ENCODE peak calls at places on chromosomes 7 and 10, in eight cellular contexts. Z, F, U, O, C, R, X and V are unnamed samples.

GRCh38 chr7:41131956-41132355 is 570.9 kb downstream of the INHBA start:
- DNase-seq in C (no peak), X (no peak), F (no peak), R (no peak), Z (no peak), O (no peak), U (no peak), V (no peak)

GRCh38 chr10:46556515-46557318 is at the start of gene GPRIN2:
- DNase-seq in O (no peak), Z (peak; percentile 59), R (peak; percentile 92), C (peak; percentile 20), X (peak; percentile 89), U (no peak), F (peak; percentile 72), V (peak; percentile 85)

GRCh38 chr10:12349628-12350166 is 350 bp downstream of the CAMK1D start:
- DNase-seq in C (no peak), X (peak; percentile 66), U (no peak), Z (peak; percentile 50), R (no peak), F (peak; percentile 73), O (no peak), V (no peak)

GRCh38 chr10:100392686-100393003 is 45.6 kb downstream of the SCD start:
- DNase-seq in X (no peak), F (no peak), O (no peak), C (no peak), Z (no peak), R (no peak), U (no peak), V (no peak)

GRCh38 chr7:81990395-81990794 is 220.5 kb upstream of the HGF start:
- DNase-seq in U (peak; percentile 9), R (no peak), O (peak; percentile 6), Z (no peak), F (no peak), C (no peak), X (no peak), V (no peak)

GRCh38 chr7:6417408-6417807 is 30.3 kb downstream of the DAGLB start:
- DNase-seq in O (no peak), Z (no peak), F (no peak), C (no peak), U (no peak), X (no peak), R (no peak), V (no peak)

GRCh38 chr7:77383333-77383740 is 32.8 kb downstream of the GSAP start:
- DNase-seq in Z (no peak), F (no peak), X (no peak), R (no peak), C (no peak), U (peak; percentile 14), O (peak; percentile 4), V (no peak)

GRCh38 chr10:50387736-50388081 is 136.4 kb upstream of the ASAH2 start:
- DNase-seq in F (no peak), C (no peak), O (no peak), Z (no peak), R (no peak), U (no peak), X (no peak), V (no peak)

GRCh38 chr10:78139336-78139735 is 105.7 kb downstream of the RPS24 start:
- DNase-seq in X (no peak), F (peak; percentile 60), O (no peak), C (no peak), U (no peak), R (peak; percentile 71), Z (no peak), V (no peak)

GRCh38 chr10:78134919-78135318 is 101.3 kb downstream of the RPS24 start:
- DNase-seq in C (no peak), O (no peak), R (peak; percentile 60), F (no peak), U (no peak), X (no peak), Z (no peak), V (no peak)

DNA sequence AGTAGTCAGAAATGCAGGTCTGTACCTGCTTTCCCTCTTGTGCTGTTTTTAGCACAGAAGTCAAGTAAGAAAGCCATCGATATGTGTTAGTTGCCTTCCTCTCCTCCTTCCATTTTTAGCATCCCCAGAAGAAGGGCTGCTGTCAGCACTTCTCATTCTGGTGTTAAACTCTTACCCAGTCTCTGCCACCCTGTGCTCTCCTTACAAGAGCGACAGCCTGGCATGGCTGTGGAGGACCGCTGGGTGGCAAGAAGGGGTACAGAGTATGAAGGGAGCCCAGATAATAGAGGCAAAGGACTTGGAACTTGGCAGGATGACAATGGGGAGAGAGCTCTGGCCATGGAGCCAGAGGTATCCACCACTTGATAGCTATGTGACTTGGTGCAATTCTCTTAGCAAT is 103.5 kb downstream of the RPS24 start:
- DNase-seq in R (no peak), U (no peak), C (no peak), F (no peak), Z (no peak), X (no peak), O (no peak), V (no peak)
- H3K4me3 ChIP-seq in R (no peak overlapping the region), U (no peak overlapping the region), C (no peak overlapping the region), F (no peak overlapping the region), Z (no peak overlapping the region), X (no peak overlapping the region), O (no peak overlapping the region), V (no peak overlapping the region)

GRCh38 chr7:50782376-50783208 is at the start of gene GRB10:
- DNase-seq in Z (peak; percentile 56), U (peak; percentile 69), C (no peak), R (peak; percentile 82), X (peak; percentile 72), O (no peak), F (peak; percentile 80), V (no peak)

GRCh38 chr7:50780436-50780835 is 2.3 kb downstream of the GRB10 start:
- DNase-seq in C (no peak), R (no peak), U (no peak), O (no peak), F (no peak), Z (no peak), X (no peak), V (no peak)

GRCh38 chr7:50783304-50783703 is 608 bp upstream of the GRB10 start:
- DNase-seq in X (no peak), R (no peak), Z (no peak), F (no peak), U (no peak), C (no peak), O (no peak), V (no peak)

GRCh38 chr7:50781371-50781770 is 1.3 kb downstream of the GRB10 start:
- DNase-seq in C (no peak), F (no peak), U (no peak), O (no peak), Z (no peak), X (no peak), R (peak; percentile 44), V (no peak)

DNA sequence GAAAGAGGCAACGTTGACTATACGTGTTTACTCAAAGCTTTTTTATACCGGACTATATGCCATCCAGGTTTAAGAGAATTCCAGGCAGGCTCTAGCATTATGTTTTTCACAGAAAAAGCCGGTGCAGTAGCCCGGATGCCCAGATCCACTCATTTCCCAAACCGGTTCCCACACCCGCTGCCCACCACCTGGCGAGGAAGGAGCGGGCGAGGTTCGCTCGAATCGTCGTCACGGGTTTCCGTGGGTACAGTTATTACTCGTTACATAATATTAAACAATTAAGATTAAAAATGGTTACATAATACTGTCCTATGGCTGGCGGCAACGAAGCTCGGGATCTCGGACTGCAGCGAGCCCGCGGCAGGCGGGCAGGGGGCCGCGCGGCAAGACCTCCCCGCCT is 802 bp downstream of the GRB10 start:
- DNase-seq in Z (no peak), C (no peak), X (no peak), O (no peak), U (no peak), F (no peak), R (no peak), V (no peak)
- H3K4me3 ChIP-seq in Z (no peak overlapping the region), C (peak overlapping the region; percentile 40), X (peak overlapping the region; percentile 52), O (peak overlapping the region; percentile 6), U (peak overlapping the region; percentile 60), F (peak overlapping the region; percentile 50), R (peak overlapping the region; percentile 65), V (peak overlapping the region; percentile 53)

DNA sequence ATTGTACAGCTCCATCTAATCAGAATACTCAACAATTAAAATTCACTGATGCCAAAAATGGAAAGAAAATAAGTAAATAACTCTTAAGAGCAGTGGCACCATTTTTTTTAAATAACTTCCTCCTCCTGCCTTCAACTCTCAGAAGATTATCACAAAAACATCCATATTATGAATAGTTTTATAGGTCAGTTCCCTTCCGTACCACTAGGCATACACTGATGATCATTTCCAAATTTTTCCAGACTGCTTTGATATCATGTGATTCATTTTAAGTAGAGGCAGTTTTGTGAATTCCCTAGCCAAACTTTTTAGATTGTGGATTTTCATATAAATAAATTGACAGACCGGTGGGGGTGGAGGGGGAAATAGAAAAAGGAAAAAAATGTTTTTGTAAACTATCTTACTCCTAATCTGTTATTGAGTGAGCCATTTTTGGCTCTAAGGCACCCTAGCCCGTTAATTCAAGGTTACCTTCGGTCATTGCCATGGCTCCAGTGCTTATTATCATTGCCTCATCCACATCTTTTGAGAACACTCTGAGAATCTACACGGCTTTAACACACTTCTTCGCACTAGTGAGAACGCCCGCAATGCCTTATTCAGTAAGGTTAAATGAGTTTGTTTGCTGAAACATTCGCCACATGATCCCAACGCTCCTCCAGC is 1.0 kb downstream of the FAM107B start:
- DNase-seq in F (no peak), U (no peak), C (no peak), R (no peak), O (no peak), Z (no peak), X (no peak), V (no peak)
- H3K4me3 ChIP-seq in F (no peak overlapping the region), U (no peak overlapping the region), C (no peak overlapping the region), R (no peak overlapping the region), O (no peak overlapping the region), Z (no peak overlapping the region), X (no peak overlapping the region), V (no peak overlapping the region)

GRCh38 chr10:30056281-30056680 is 3.1 kb downstream of the JCAD start:
- DNase-seq in F (no peak), Z (no peak), X (no peak), U (peak; percentile 46), C (no peak), R (no peak), O (no peak), V (no peak)

GRCh38 chr10:30058111-30058510 is 1.3 kb downstream of the JCAD start:
- DNase-seq in Z (no peak), X (no peak), O (no peak), R (peak; percentile 55), C (no peak), U (peak; percentile 21), F (no peak), V (no peak)

GRCh38 chr10:30056767-30057355 is 2.5 kb downstream of the JCAD start:
- DNase-seq in F (no peak), X (no peak), U (peak; percentile 7), O (no peak), Z (no peak), R (peak; percentile 77), C (no peak), V (no peak)

GRCh38 chr10:30058570-30059132 is 735 bp downstream of the JCAD start:
- DNase-seq in X (peak; percentile 68), C (no peak), R (peak; percentile 69), U (peak; percentile 71), F (peak; percentile 79), Z (no peak), O (no peak), V (no peak)

DNA sequence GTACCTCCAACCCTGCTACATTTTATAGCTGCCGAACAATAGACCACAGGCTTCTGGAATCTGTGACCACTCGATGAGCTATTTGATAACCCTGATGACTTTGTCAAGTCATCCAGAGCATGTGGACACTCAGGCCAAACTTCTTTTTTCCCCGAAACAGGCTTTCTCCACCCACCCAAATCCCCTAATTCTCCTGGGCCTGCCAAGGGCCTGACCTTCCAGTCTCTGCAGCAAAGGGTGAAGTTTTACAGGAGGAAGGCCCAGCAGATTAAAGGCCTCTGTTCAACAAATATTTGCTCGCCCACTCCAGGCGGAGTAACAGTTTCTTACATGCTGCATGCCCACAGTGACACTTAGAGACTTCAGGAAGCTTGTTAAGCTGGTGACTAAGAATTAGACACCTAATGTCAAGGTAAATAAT is 2.0 kb downstream of the JCAD start:
- DNase-seq in Z (no peak), O (no peak), U (peak; percentile 14), X (no peak), R (peak; percentile 62), F (no peak), C (no peak), V (no peak)
- H3K4me3 ChIP-seq in Z (peak overlapping the region; percentile 15), O (peak overlapping the region; percentile 26), U (peak overlapping the region; percentile 83), X (peak overlapping the region; percentile 68), R (peak overlapping the region; percentile 84), F (peak overlapping the region; percentile 91), C (peak overlapping the region; percentile 85), V (peak overlapping the region; percentile 79)